ENCODE peak calls at places on chromosomes 1 and 21, in four cellular contexts. K is IMR-90, P is H9, O is H1. L is an unnamed sample.

GRCh38 chr1:76826072-76826827 is 41.0 kb upstream of the ST6GALNAC5 start:
- DNase-seq in K (peak; percentile 7), O (no peak), P (no peak), L (no peak)

GRCh38 chr1:210407207-210407886 is 78.6 kb downstream of the HHAT start:
- DNase-seq in P (peak; percentile 71), O (peak; percentile 41), K (peak; percentile 56), L (peak; percentile 64)

GRCh38 chr1:244346972-244347618 is 104.6 kb downstream of the ADSS2 start:
- DNase-seq in P (peak; percentile 8), K (no peak), O (no peak), L (no peak)

GRCh38 chr1:239914827-239915231 is 176.9 kb upstream of the FMN2 start:
- DNase-seq in P (no peak), O (no peak), K (peak; percentile 81), L (no peak)

GRCh38 chr1:19612516-19612915 is 31.6 kb upstream of the NBL1 start:
- DNase-seq in O (no peak), K (no peak), P (no peak), L (no peak)

GRCh38 chr21:26116456-26117011 is 54.0 kb downstream of the APP start:
- DNase-seq in K (peak; percentile 44), O (no peak), P (no peak), L (no peak)

GRCh38 chr1:164440222-164440621 is 118.8 kb upstream of the PBX1 start:
- DNase-seq in K (no peak), P (peak; percentile 49), O (no peak), L (no peak)

GRCh38 chr1:69553726-69554125 is 14.0 kb upstream of the LRRC7 start:
- DNase-seq in O (no peak), K (no peak), P (no peak), L (no peak)

GRCh38 chr21:15433091-15433490 is 296.7 kb upstream of the USP25 start:
- DNase-seq in K (no peak), O (no peak), P (no peak), L (no peak)

GRCh38 chr1:108050911-108051624 is 86.1 kb upstream of the VAV3 start:
- DNase-seq in O (no peak), P (no peak), K (no peak), L (no peak)

GRCh38 chr1:78731674-78732073 is 82.0 kb downstream of the IFI44 start:
- DNase-seq in P (no peak), K (no peak), O (no peak), L (no peak)

GRCh38 chr1:163875214-163875926 is 553.6 kb downstream of the NUF2 start:
- DNase-seq in P (no peak), K (peak; percentile 22), O (no peak), L (no peak)

GRCh38 chr1:74481607-74482006 is 30.8 kb downstream of the LRRC53 start:
- DNase-seq in P (no peak), K (no peak), O (no peak), L (no peak)

GRCh38 chr1:94072840-94073516 is 48.0 kb downstream of the ABCA4 start:
- DNase-seq in K (no peak), O (no peak), P (no peak), L (no peak)

GRCh38 chr1:165416876-165417275 is 28.1 kb downstream of the RXRG start:
- DNase-seq in P (no peak), K (no peak), O (no peak), L (no peak)

GRCh38 chr1:174217787-174218574 is 58.7 kb downstream of the RABGAP1L start:
- DNase-seq in P (no peak), O (no peak), K (peak; percentile 54), L (peak; percentile 15)

GRCh38 chr1:235583511-235584001 is 66.0 kb downstream of the GNG4 start:
- DNase-seq in P (no peak), K (no peak), O (no peak), L (no peak)

GRCh38 chr21:16195476-16195875 is 465.7 kb downstream of the USP25 start:
- DNase-seq in P (no peak), K (peak; percentile 70), O (no peak), L (no peak)

GRCh38 chr1:55209247-55209646 is 5.9 kb downstream of the USP24 start:
- DNase-seq in K (no peak), P (no peak), O (no peak), L (no peak)

GRCh38 chr1:13600762-13601483 is 17.3 kb downstream of the PDPN start:
- DNase-seq in P (no peak), O (no peak), K (no peak), L (no peak)
- H3K4me1 ChIP-seq in P (peaks cover 8% of the 10 kb centered on the region), O (peaks cover 20% of the 10 kb centered on the region), K (no peaks in the 10 kb centered on the region), L (peaks cover 6% of the 10 kb centered on the region)

DNA sequence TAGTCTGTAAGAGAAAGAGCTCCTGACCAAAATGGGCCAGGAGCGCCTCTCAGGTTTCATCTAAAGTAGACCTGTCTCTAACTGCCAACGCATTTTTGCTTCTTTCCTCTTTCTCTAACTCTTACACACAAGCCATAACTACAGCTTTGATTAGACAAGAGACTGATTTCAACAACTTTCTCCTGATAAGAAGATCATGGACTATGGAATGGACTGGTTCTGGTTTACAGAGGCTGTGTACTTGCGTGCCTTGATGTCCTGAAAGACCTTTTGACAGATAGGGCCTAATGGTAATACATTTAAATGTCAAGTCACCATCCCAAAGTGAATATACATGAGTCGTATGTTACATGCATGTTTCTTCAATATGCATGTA is 3.7 kb upstream of the SETD4 start:
- DNase-seq in O (no peak), K (no peak), P (no peak), L (no peak)
- H4K91ac ChIP-seq in O (no peak overlapping the region), K (no peak overlapping the region), P (no peak overlapping the region), L (no peak overlapping the region)

GRCh38 chr1:27611450-27611849 is 7.5 kb upstream of the AHDC1 start:
- DNase-seq in O (no peak), K (no peak), P (no peak), L (no peak)

GRCh38 chr1:27614625-27615344 is 10.8 kb upstream of the AHDC1 start:
- DNase-seq in O (no peak), K (no peak), P (peak; percentile 79), L (no peak)

GRCh38 chr1:27615346-27616004 is 11.5 kb upstream of the AHDC1 start:
- DNase-seq in O (no peak), K (no peak), P (peak; percentile 76), L (no peak)

GRCh38 chr1:27614048-27614624 is 10.2 kb upstream of the AHDC1 start:
- DNase-seq in P (no peak), K (no peak), O (no peak), L (no peak)

GRCh38 chr1:27612718-27613117 is 8.8 kb upstream of the AHDC1 start:
- DNase-seq in P (no peak), K (no peak), O (no peak), L (no peak)
- H3K4me1 ChIP-seq in P (no peaks in the 10 kb centered on the region), K (no peaks in the 10 kb centered on the region), O (peaks cover 14% of the 10 kb centered on the region), L (peaks cover 8% of the 10 kb centered on the region)

DNA sequence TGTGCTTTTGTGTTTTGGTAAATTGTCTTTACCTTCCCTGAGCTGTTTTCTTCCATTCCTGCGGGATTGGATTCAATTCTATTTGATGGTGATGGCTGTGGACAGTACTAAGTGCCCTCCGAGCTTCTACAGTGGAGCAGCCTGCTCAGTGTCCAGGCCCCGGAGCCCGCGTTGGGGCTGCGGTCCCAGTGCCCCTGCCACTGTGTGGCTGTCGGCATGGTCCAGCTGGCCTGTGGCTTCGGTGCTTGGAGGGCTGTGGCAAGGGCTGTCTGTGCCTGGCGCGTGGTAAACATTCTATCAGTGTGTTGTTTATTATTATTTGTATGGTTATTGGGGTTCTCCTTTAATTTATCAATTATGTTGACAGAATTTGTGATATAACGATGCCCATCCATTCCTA is 109.1 kb upstream of the COL6A1 start:
- DNase-seq in O (no peak), K (no peak), P (no peak), L (no peak)
- H4K91ac ChIP-seq in O (no peak overlapping the region), K (peak overlapping the region; percentile 25), P (no peak overlapping the region), L (no peak overlapping the region)

GRCh38 chr1:85409516-85409915 is 55.4 kb downstream of the DDAH1 start:
- DNase-seq in K (no peak), O (no peak), P (no peak), L (no peak)

GRCh38 chr1:85406887-85407593 is 57.9 kb downstream of the DDAH1 start:
- DNase-seq in K (peak; percentile 94), P (no peak), O (no peak), L (peak; percentile 18)

GRCh38 chr1:85404393-85404792 is 60.6 kb downstream of the DDAH1 start:
- DNase-seq in K (no peak), O (no peak), P (no peak), L (no peak)

GRCh38 chr1:85406081-85406480 is 58.9 kb downstream of the DDAH1 start:
- DNase-seq in P (no peak), O (no peak), K (no peak), L (no peak)

GRCh38 chr1:85407978-85408377 is 57.0 kb downstream of the DDAH1 start:
- DNase-seq in K (no peak), O (no peak), P (no peak), L (no peak)
- H3K4me1 ChIP-seq in K (peaks cover 10% of the 10 kb centered on the region), O (no peaks in the 10 kb centered on the region), P (peaks cover 3% of the 10 kb centered on the region), L (peaks cover 4% of the 10 kb centered on the region)

GRCh38 chr1:119740886-119741780 is 27.6 kb downstream of the HMGCS2 start:
- DNase-seq in O (no peak), K (no peak), P (no peak), L (no peak)

GRCh38 chr1:119737040-119737682 is 25.4 kb downstream of the PHGDH start:
- DNase-seq in P (no peak), O (no peak), K (no peak), L (no peak)

GRCh38 chr1:119738100-119738720 is 26.5 kb downstream of the PHGDH start:
- DNase-seq in P (no peak), K (no peak), O (no peak), L (no peak)

GRCh38 chr1:119740261-119740660 is 28.4 kb downstream of the HMGCS2 start:
- DNase-seq in O (no peak), P (no peak), K (no peak), L (no peak)

DNA sequence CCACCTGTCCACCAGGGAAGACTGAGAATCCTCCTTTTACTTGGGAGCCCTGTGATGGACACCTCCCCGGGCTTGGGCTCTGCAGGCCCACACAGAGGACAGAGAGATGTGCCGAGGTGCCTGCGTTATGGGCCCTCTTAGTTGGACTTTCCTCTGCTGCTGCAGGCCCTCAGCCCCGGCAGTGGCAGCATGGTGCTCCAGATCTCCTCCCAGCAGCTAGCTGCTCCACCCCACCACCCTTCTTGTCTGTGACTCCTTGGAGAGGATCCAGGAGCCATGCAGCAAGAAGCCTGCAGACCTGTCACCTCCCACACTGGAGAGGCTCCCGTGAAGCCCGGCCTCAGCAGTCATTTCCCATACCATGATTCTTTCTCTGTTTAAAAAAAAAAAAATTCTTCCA is 27.4 kb downstream of the PHGDH start:
- DNase-seq in P (no peak), K (no peak), O (no peak), L (no peak)
- H4K91ac ChIP-seq in P (no peak overlapping the region), K (no peak overlapping the region), O (no peak overlapping the region), L (no peak overlapping the region)

L was measured in neuronal stem cell.